ENCODE peak calls at places on chromosomes 4 and X, in seven cellular contexts. I is endodermal cell; O is body of pancreas; X is IMR-90; F is B cell; E is GM12865; B is CD4-positive, alpha-beta T cell. J is an unnamed sample.

GRCh38 chr4:136680271-136680670 is 852.0 kb downstream of the PCDH18 start:
- DNase-seq in B (no peak), E (no peak), I (no peak), X (peak; percentile 9), O (no peak), F (no peak), J (no peak)

GRCh38 chr4:123449362-123449761 is 52.8 kb downstream of the SPRY1 start:
- DNase-seq in F (no peak), I (no peak), E (no peak), O (no peak), B (no peak), X (peak; percentile 34), J (no peak)

GRCh38 chr4:116358633-116359222 is 726.6 kb downstream of the TRAM1L1 start:
- DNase-seq in E (peak; percentile 87), B (no peak), F (no peak), I (peak; percentile 94), O (peak; percentile 87), X (peak; percentile 43), J (no peak)

GRCh38 chr4:105092356-105092755 is 54.3 kb upstream of the TET2 start:
- DNase-seq in E (no peak), B (no peak), X (peak; percentile 85), F (no peak), I (no peak), O (no peak), J (no peak)

GRCh38 chr4:119955256-119955655 is 111.4 kb downstream of the MAD2L1 start:
- DNase-seq in O (no peak), B (no peak), X (peak; percentile 10), E (no peak), I (no peak), F (no peak), J (no peak)

GRCh38 chrX:53239474-53239873 is 14.5 kb upstream of the KDM5C start:
- DNase-seq in O (no peak), F (no peak), E (peak; percentile 9), I (peak; percentile 81), X (no peak), B (no peak), J (no peak)

GRCh38 chrX:41384041-41384705 is 50.2 kb downstream of the DDX3X start:
- DNase-seq in E (no peak), O (peak; percentile 78), B (peak; percentile 45), X (peak; percentile 86), F (no peak), I (no peak), J (no peak)

GRCh38 chr4:126778348-126778747 is 854.4 kb upstream of the INTU start:
- DNase-seq in O (no peak), F (no peak), E (no peak), B (no peak), I (no peak), X (peak; percentile 83), J (no peak)

GRCh38 chr4:184376923-184377322 is 97.4 kb downstream of the IRF2 start:
- DNase-seq in B (no peak), E (no peak), X (no peak), F (no peak), I (no peak), O (no peak), J (no peak)

GRCh38 chr4:81523672-81524436 is 52.1 kb upstream of the RASGEF1B start:
- DNase-seq in B (no peak), E (no peak), I (no peak), O (no peak), X (no peak), F (no peak), J (no peak)

GRCh38 chr4:74376888-74377483 is 12.0 kb downstream of the EREG start:
- DNase-seq in F (peak; percentile 55), E (peak; percentile 41), I (no peak), B (no peak), O (no peak), X (peak; percentile 77), J (no peak)

GRCh38 chr4:109185951-109186350 is 116.5 kb downstream of the COL25A1 start:
- DNase-seq in O (no peak), E (no peak), X (no peak), B (no peak), I (no peak), F (no peak), J (no peak)

GRCh38 chrX:152637649-152638442 is at the start of gene GABRQ:
- DNase-seq in B (no peak), E (peak; percentile 32), F (no peak), X (no peak), I (peak; percentile 94), O (peak; percentile 23), J (no peak)

GRCh38 chrX:15848576-15848975 is 6.0 kb downstream of the AP1S2 start:
- DNase-seq in F (no peak), I (no peak), B (no peak), O (no peak), X (no peak), E (no peak), J (no peak)

GRCh38 chrX:72620550-72621145 is 48.0 kb upstream of the HDAC8 start:
- DNase-seq in I (no peak), X (peak; percentile 89), E (no peak), B (no peak), O (peak; percentile 93), F (no peak), J (no peak)

GRCh38 chrX:536616-537015 is 94.0 kb upstream of the SHOX start:
- DNase-seq in B (no peak), O (no peak), I (peak; percentile 22), X (no peak), F (no peak), E (no peak), J (no peak)

GRCh38 chrX:40082447-40083119 is 15.2 kb downstream of the BCOR start:
- DNase-seq in B (no peak), F (no peak), E (no peak), I (peak; percentile 53), O (no peak), X (no peak), J (no peak)

GRCh38 chrX:100424012-100424411 is 13.9 kb upstream of the PCDH19 start:
- DNase-seq in E (no peak), F (no peak), B (no peak), O (no peak), X (no peak), I (peak; percentile 75), J (no peak)

GRCh38 chrX:10900585-10901289 is 210.4 kb upstream of the HCCS start:
- DNase-seq in E (no peak), O (no peak), X (peak; percentile 58), F (no peak), B (no peak), I (no peak), J (no peak)

GRCh38 chr4:125231661-125232060 is 83.1 kb upstream of the FAT4 start:
- DNase-seq in I (no peak), E (no peak), B (no peak), O (no peak), F (no peak), X (no peak), J (no peak)

GRCh38 chr4:137655286-137655685 is 123.0 kb upstream of the PCDH18 start:
- DNase-seq in X (peak; percentile 11), O (no peak), F (no peak), B (no peak), I (no peak), E (no peak), J (no peak)

GRCh38 chr4:181832305-181832704 is 410.9 kb upstream of the TENM3 start:
- DNase-seq in I (no peak), F (no peak), X (no peak), E (no peak), O (no peak), B (no peak), J (no peak)

GRCh38 chr4:117466388-117466787 is 381.0 kb upstream of the TRAM1L1 start:
- DNase-seq in I (peak; percentile 51), B (no peak), X (no peak), E (no peak), F (no peak), O (no peak), J (no peak)

GRCh38 chr4:89160806-89161205 is 49.5 kb downstream of the TIGD2 start:
- DNase-seq in E (no peak), F (no peak), I (no peak), O (no peak), X (no peak), B (no peak), J (no peak)

GRCh38 chr4:5409980-5410618 is 298.3 kb downstream of the EVC2 start:
- DNase-seq in I (peak; percentile 48), O (no peak), E (no peak), X (no peak), F (no peak), B (no peak), J (no peak)
- TF ChIP-seq CTCF in I (peak; percentile 60), O (no peak), E (no peak), X (peak; percentile 4), F (no peak), B (no peak), J (no peak)

DNA sequence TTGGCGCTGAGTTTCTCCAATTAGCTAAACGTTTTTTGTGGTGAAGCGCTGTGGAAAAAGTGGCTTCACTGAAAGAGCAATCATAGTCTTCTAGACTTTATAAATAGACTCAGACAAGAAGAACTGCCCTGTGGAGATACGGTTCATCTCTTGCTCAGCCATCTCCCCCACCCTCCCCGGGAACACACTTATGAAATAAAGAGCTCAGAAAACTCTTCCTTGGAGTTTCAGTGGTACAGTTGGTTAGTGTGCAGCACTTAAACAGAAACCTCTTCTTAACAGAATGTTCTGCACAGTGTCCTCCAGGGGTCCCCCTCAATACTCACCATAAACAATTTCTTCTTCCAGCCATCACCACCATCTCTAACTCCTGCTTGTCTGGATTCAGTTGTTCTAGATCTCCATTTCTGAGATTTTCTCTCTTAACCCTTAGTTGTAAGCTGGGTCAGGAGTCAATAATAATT is 313.0 kb downstream of the ARHGAP10 start:
- DNase-seq in F (peak; percentile 23), E (peak; percentile 74), O (no peak), B (no peak), I (no peak), X (no peak), J (no peak)
- TF ChIP-seq CTCF in F (peak; percentile 8), E (peak; percentile 18), O (no peak), B (peak; percentile 41), I (no peak), X (no peak), J (no peak)

GRCh38 chrX:107672955-107673378 is 44.7 kb downstream of the PRPS1 start:
- DNase-seq in X (peak; percentile 56), B (peak; percentile 74), F (peak; percentile 60), E (peak; percentile 89), I (peak; percentile 87), O (peak; percentile 75), J (peak; percentile 57)
- TF ChIP-seq CTCF in X (peak; percentile 61), B (peak; percentile 58), F (peak; percentile 65), E (peak; percentile 71), I (peak; percentile 83), O (peak; percentile 21), J (peak; percentile 58)

DNA sequence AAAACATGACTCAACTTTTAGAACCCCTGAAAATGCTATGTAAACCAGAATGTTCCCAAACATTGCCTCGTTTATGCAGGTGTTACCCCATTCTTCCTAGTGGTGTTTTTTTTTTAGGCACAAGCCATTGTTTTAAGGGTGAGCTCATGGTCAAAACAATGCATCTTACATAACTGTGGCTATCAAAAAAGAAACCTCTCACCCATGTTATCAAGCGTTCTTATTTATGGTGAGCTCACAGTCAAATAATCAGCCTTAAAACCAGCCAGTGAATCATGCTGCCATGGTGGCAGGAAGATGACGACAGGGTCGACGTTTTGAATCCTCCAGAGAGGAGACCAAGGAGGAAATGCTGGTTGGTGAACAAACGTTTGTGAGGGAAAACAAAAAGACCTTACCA is 195.2 kb downstream of the KDR start:
- DNase-seq in O (no peak), X (peak; percentile 31), I (no peak), B (no peak), E (no peak), F (no peak), J (no peak)
- TF ChIP-seq CTCF in O (no peak), X (no peak), I (no peak), B (no peak), E (no peak), F (no peak), J (no peak)

GRCh38 chr4:16775411-16776154 is 122.9 kb downstream of the LDB2 start:
- DNase-seq in B (no peak), O (no peak), X (no peak), I (no peak), F (no peak), E (no peak), J (no peak)
- TF ChIP-seq CTCF in B (no peak), O (no peak), X (no peak), I (no peak), F (no peak), E (no peak), J (no peak)